ENCODE peak calls at places on chromosomes 6 and 20, in five cellular contexts. One of them, this sample, is unnamed.

GRCh38 chr6:44301782-44302564 is 11.2 kb downstream of the AARS2 start:
- DNase-seq in GM23248: no peak
- DNase-seq in PC-3: no peak
- DNase-seq in fibroblast of lung: no peak
- DNase-seq in K562: no peak
- DNase-seq in this sample: no peak

GRCh38 chr6:161444966-161445799 is 171.3 kb upstream of the AGPAT4 start:
- DNase-seq in GM23248: peak; percentile 26
- DNase-seq in PC-3: no peak
- DNase-seq in fibroblast of lung: peak; percentile 69
- DNase-seq in K562: no peak
- DNase-seq in this sample: no peak

GRCh38 chr6:45084257-45084656 is 243.9 kb upstream of the RUNX2 start:
- DNase-seq in GM23248: no peak
- DNase-seq in PC-3: peak; percentile 12
- DNase-seq in fibroblast of lung: peak; percentile 27
- DNase-seq in K562: no peak
- DNase-seq in this sample: no peak

GRCh38 chr6:112827793-112828192 is 480.7 kb downstream of the RFPL4B start:
- DNase-seq in GM23248: peak; percentile 35
- DNase-seq in PC-3: no peak
- DNase-seq in fibroblast of lung: peak; percentile 30
- DNase-seq in K562: no peak
- DNase-seq in this sample: peak; percentile 16

GRCh38 chr20:9500121-9500911 is 14.1 kb upstream of the LAMP5 start:
- DNase-seq in GM23248: no peak
- DNase-seq in PC-3: no peak
- DNase-seq in fibroblast of lung: no peak
- DNase-seq in K562: no peak
- DNase-seq in this sample: no peak

GRCh38 chr6:159966339-159966738 is 2.5 kb upstream of the IGF2R start:
- DNase-seq in GM23248: no peak
- DNase-seq in PC-3: no peak
- DNase-seq in fibroblast of lung: no peak
- DNase-seq in K562: no peak
- DNase-seq in this sample: no peak

GRCh38 chr6:30213999-30214982 is 1.1 kb upstream of the TRIM26 start:
- DNase-seq in GM23248: peak; percentile 91
- DNase-seq in PC-3: peak; percentile 64
- DNase-seq in fibroblast of lung: peak; percentile 78
- DNase-seq in K562: peak; percentile 23
- DNase-seq in this sample: peak; percentile 81

GRCh38 chr6:137866200-137866913 is 702 bp upstream of the TNFAIP3 start:
- DNase-seq in GM23248: no peak
- DNase-seq in PC-3: peak; percentile 16
- DNase-seq in fibroblast of lung: no peak
- DNase-seq in K562: peak; percentile 60
- DNase-seq in this sample: peak; percentile 65

GRCh38 chr20:7161690-7162089 is 394.2 kb downstream of the BMP2 start:
- DNase-seq in GM23248: peak; percentile 8
- DNase-seq in PC-3: peak; percentile 51
- DNase-seq in fibroblast of lung: peak; percentile 5
- DNase-seq in K562: no peak
- DNase-seq in this sample: peak; percentile 32

GRCh38 chr6:20159781-20160540 is 52.3 kb downstream of the MBOAT1 start:
- DNase-seq in GM23248: peak; percentile 44
- DNase-seq in PC-3: no peak
- DNase-seq in fibroblast of lung: peak; percentile 40
- DNase-seq in K562: no peak
- DNase-seq in this sample: no peak

GRCh38 chr6:20162515-20162914 is 49.8 kb downstream of the MBOAT1 start:
- DNase-seq in GM23248: no peak
- DNase-seq in PC-3: no peak
- DNase-seq in fibroblast of lung: no peak
- DNase-seq in K562: no peak
- DNase-seq in this sample: no peak

GRCh38 chr6:20159098-20159497 is 53.2 kb downstream of the MBOAT1 start:
- DNase-seq in GM23248: no peak
- DNase-seq in PC-3: no peak
- DNase-seq in fibroblast of lung: no peak
- DNase-seq in K562: no peak
- DNase-seq in this sample: no peak

GRCh38 chr6:20158691-20159090 is 53.6 kb downstream of the MBOAT1 start:
- DNase-seq in GM23248: no peak
- DNase-seq in PC-3: no peak
- DNase-seq in fibroblast of lung: no peak
- DNase-seq in K562: no peak
- DNase-seq in this sample: no peak

GRCh38 chr6:20160541-20161283 is 51.6 kb downstream of the MBOAT1 start:
- DNase-seq in GM23248: no peak
- DNase-seq in PC-3: no peak
- DNase-seq in fibroblast of lung: no peak
- DNase-seq in K562: no peak
- DNase-seq in this sample: no peak
- TF ChIP-seq EZH2 in GM23248: no peak
- TF ChIP-seq EZH2 in PC-3: no peak
- TF ChIP-seq EZH2 in fibroblast of lung: no peak
- TF ChIP-seq EZH2 in K562: no peak
- TF ChIP-seq EZH2 in this sample: no peak

GRCh38 chr20:4645109-4645508 is 76.6 kb upstream of the PRND start:
- DNase-seq in GM23248: no peak
- DNase-seq in PC-3: no peak
- DNase-seq in fibroblast of lung: no peak
- DNase-seq in K562: no peak
- DNase-seq in this sample: no peak

GRCh38 chr20:4645621-4646020 is 76.1 kb upstream of the PRND start:
- DNase-seq in GM23248: no peak
- DNase-seq in PC-3: no peak
- DNase-seq in fibroblast of lung: no peak
- DNase-seq in K562: no peak
- DNase-seq in this sample: no peak

GRCh38 chr20:4649941-4650681 is 71.6 kb upstream of the PRND start:
- DNase-seq in GM23248: no peak
- DNase-seq in PC-3: no peak
- DNase-seq in fibroblast of lung: no peak
- DNase-seq in K562: no peak
- DNase-seq in this sample: no peak
- TF ChIP-seq EZH2 in GM23248: no peak
- TF ChIP-seq EZH2 in PC-3: no peak
- TF ChIP-seq EZH2 in fibroblast of lung: no peak
- TF ChIP-seq EZH2 in K562: no peak
- TF ChIP-seq EZH2 in this sample: no peak

GRCh38 chr6:130365166-130366010 is 429 bp upstream of the TMEM200A start:
- DNase-seq in GM23248: peak; percentile 86
- DNase-seq in PC-3: peak; percentile 27
- DNase-seq in fibroblast of lung: peak; percentile 72
- DNase-seq in K562: peak; percentile 68
- DNase-seq in this sample: peak; percentile 92
- TF ChIP-seq EZH2 in GM23248: no peak
- TF ChIP-seq EZH2 in PC-3: no peak
- TF ChIP-seq EZH2 in fibroblast of lung: no peak
- TF ChIP-seq EZH2 in K562: no peak
- TF ChIP-seq EZH2 in this sample: peak; percentile 60

GRCh38 chr20:62980380-62980960 is 26.3 kb downstream of the BHLHE23 start:
- DNase-seq in GM23248: no peak
- DNase-seq in PC-3: no peak
- DNase-seq in fibroblast of lung: no peak
- DNase-seq in K562: no peak
- DNase-seq in this sample: no peak
- TF ChIP-seq EZH2 in GM23248: no peak
- TF ChIP-seq EZH2 in PC-3: peak; percentile 75
- TF ChIP-seq EZH2 in fibroblast of lung: peak; percentile 28
- TF ChIP-seq EZH2 in K562: no peak
- TF ChIP-seq EZH2 in this sample: no peak

DNA sequence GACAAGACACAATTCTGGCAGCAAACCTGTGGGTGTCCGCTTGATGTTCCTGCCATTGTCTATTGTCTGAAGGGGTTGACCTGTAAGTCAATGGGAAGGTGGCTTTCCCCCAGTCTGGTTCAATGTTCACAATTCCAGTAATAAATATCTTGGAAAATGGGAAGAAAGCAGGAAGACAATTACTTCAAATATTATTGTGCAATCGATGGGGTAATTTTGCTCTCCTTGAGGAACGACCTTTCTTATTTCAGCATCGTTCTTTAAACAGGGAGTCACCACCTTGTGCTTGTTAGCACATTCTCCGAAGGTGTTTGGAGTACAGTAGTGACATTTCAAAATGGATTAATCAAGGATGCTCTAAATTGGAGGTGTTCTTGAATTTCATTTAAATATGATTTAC is 136.9 kb downstream of the BTBD3 start:
- DNase-seq in GM23248: no peak
- DNase-seq in PC-3: no peak
- DNase-seq in fibroblast of lung: no peak
- DNase-seq in K562: no peak
- DNase-seq in this sample: no peak
- TF ChIP-seq EZH2 in GM23248: no peak
- TF ChIP-seq EZH2 in PC-3: no peak
- TF ChIP-seq EZH2 in fibroblast of lung: no peak
- TF ChIP-seq EZH2 in K562: no peak
- TF ChIP-seq EZH2 in this sample: no peak

DNA sequence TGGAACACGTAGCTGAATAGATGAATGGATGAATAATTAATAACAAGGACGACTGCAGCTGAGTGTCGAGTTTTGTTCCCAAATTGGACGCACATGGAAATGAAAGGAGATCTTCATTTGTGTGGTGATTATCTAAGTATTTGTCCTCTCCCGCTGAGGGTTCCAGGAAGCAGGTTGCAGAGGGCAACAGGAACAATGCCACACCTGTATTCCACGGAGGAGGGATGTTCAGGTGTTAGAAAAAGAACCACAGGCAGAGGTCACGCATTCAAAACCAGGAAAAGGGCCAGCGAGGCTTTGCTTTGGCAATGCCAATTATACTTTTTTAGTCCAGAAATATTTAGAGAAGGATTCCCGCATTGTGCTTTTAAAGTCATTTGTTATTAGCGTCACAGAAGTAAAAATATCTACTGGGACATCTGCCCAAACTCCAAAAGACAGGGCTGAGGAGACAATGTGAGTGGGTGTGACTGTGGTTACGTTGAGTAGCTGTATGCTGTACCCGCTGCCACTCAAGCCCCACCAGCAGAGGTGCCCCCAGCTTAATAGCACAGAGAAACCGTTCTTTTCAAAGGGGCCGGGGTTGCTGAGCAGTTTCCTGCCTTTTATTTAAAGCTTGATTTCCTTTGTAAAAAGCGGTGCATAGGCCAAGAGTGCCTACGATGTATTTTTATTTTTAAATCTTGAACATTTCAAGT is 123.2 kb downstream of the PXDC1 start:
- DNase-seq in GM23248: peak; percentile 46
- DNase-seq in PC-3: no peak
- DNase-seq in fibroblast of lung: peak; percentile 62
- DNase-seq in K562: no peak
- DNase-seq in this sample: no peak
- TF ChIP-seq EZH2 in GM23248: no peak
- TF ChIP-seq EZH2 in PC-3: no peak
- TF ChIP-seq EZH2 in fibroblast of lung: no peak
- TF ChIP-seq EZH2 in K562: no peak
- TF ChIP-seq EZH2 in this sample: no peak

DNA sequence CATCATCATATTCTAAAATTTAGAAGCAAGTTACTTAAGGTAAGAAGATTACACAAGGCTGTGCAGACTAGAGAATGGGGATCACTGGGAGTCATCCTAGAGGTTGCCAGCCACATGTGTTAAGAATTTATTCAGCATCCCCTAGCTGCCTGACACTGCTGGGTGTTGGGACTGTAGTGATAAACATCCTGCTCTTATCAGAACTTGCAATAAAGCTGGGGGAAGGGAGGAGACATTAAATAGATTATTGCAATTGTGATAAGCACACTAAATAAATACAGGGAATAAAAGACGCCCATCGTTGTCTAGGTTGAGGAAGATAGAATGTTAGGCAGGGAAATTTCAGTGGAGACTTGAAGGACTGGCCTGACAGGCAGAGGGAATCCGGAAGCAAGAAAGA is 33.1 kb upstream of the TRAM2 start:
- DNase-seq in GM23248: no peak
- DNase-seq in PC-3: no peak
- DNase-seq in fibroblast of lung: no peak
- DNase-seq in K562: no peak
- DNase-seq in this sample: no peak
- TF ChIP-seq EZH2 in GM23248: no peak
- TF ChIP-seq EZH2 in PC-3: no peak
- TF ChIP-seq EZH2 in fibroblast of lung: no peak
- TF ChIP-seq EZH2 in K562: no peak
- TF ChIP-seq EZH2 in this sample: no peak

This sample was measured in neural progenitor cell.